ENCODE peak calls at places on chromosome 22, in six cellular contexts. One of them, this sample, is unnamed.

GRCh38 chr22:37266581-37267127 is 15.7 kb upstream of the CYTH4 start:
- ATAC-seq in stimulated activated naive B cell treated with anti-CD40 and anti-IgM and Interleukin-4, amounts not matched to agents 10 μg/mL and 1 μg/mL and 100 μg/mL, for 72 hours: peak
- ATAC-seq in naive thymus-derived CD8-positive, alpha-beta T cell: peak
- ATAC-seq in gastroesophageal sphincter: no peak
- ATAC-seq in effector memory CD8-positive, alpha-beta T cell: peak
- ATAC-seq in A549: peak
- ATAC-seq in this sample: peak

GRCh38 chr22:42929838-42930155 is 72.7 kb upstream of the ARFGAP3 start:
- ATAC-seq in effector memory CD8-positive, alpha-beta T cell: no peak
- ATAC-seq in gastroesophageal sphincter: no peak
- ATAC-seq in naive thymus-derived CD8-positive, alpha-beta T cell: no peak
- ATAC-seq in stimulated activated naive B cell treated with anti-CD40 and anti-IgM and Interleukin-4, amounts not matched to agents 10 μg/mL and 1 μg/mL and 100 μg/mL, for 72 hours: no peak
- ATAC-seq in A549: no peak
- ATAC-seq in this sample: no peak

GRCh38 chr22:36745301-36745995 is 30.5 kb downstream of the IFT27 start:
- ATAC-seq in naive thymus-derived CD8-positive, alpha-beta T cell: no peak
- ATAC-seq in stimulated activated naive B cell treated with anti-CD40 and anti-IgM and Interleukin-4, amounts not matched to agents 10 μg/mL and 1 μg/mL and 100 μg/mL, for 72 hours: no peak
- ATAC-seq in gastroesophageal sphincter: no peak
- ATAC-seq in effector memory CD8-positive, alpha-beta T cell: no peak
- ATAC-seq in A549: no peak
- ATAC-seq in this sample: no peak

GRCh38 chr22:45460288-45461109 is 42.2 kb upstream of the FBLN1 start:
- ATAC-seq in A549: no peak
- ATAC-seq in effector memory CD8-positive, alpha-beta T cell: no peak
- ATAC-seq in naive thymus-derived CD8-positive, alpha-beta T cell: no peak
- ATAC-seq in gastroesophageal sphincter: peak
- ATAC-seq in stimulated activated naive B cell treated with anti-CD40 and anti-IgM and Interleukin-4, amounts not matched to agents 10 μg/mL and 1 μg/mL and 100 μg/mL, for 72 hours: no peak
- ATAC-seq in this sample: no peak

GRCh38 chr22:46061431-46062231 is 84.7 kb upstream of the WNT7B start:
- ATAC-seq in naive thymus-derived CD8-positive, alpha-beta T cell: no peak
- ATAC-seq in stimulated activated naive B cell treated with anti-CD40 and anti-IgM and Interleukin-4, amounts not matched to agents 10 μg/mL and 1 μg/mL and 100 μg/mL, for 72 hours: no peak
- ATAC-seq in gastroesophageal sphincter: no peak
- ATAC-seq in A549: no peak
- ATAC-seq in effector memory CD8-positive, alpha-beta T cell: no peak
- ATAC-seq in this sample: peak

GRCh38 chr22:46598737-46599424 is 21.3 kb upstream of the GRAMD4 start:
- ATAC-seq in naive thymus-derived CD8-positive, alpha-beta T cell: no peak
- ATAC-seq in A549: no peak
- ATAC-seq in gastroesophageal sphincter: peak
- ATAC-seq in stimulated activated naive B cell treated with anti-CD40 and anti-IgM and Interleukin-4, amounts not matched to agents 10 μg/mL and 1 μg/mL and 100 μg/mL, for 72 hours: no peak
- ATAC-seq in effector memory CD8-positive, alpha-beta T cell: no peak
- ATAC-seq in this sample: no peak

GRCh38 chr22:30375312-30375849 is 11.8 kb downstream of the RNF215 start:
- ATAC-seq in naive thymus-derived CD8-positive, alpha-beta T cell: no peak
- ATAC-seq in gastroesophageal sphincter: no peak
- ATAC-seq in stimulated activated naive B cell treated with anti-CD40 and anti-IgM and Interleukin-4, amounts not matched to agents 10 μg/mL and 1 μg/mL and 100 μg/mL, for 72 hours: no peak
- ATAC-seq in A549: no peak
- ATAC-seq in effector memory CD8-positive, alpha-beta T cell: no peak
- ATAC-seq in this sample: no peak

GRCh38 chr22:31695423-31695822 is 33.4 kb upstream of the PISD start:
- ATAC-seq in naive thymus-derived CD8-positive, alpha-beta T cell: no peak
- ATAC-seq in stimulated activated naive B cell treated with anti-CD40 and anti-IgM and Interleukin-4, amounts not matched to agents 10 μg/mL and 1 μg/mL and 100 μg/mL, for 72 hours: no peak
- ATAC-seq in A549: no peak
- ATAC-seq in effector memory CD8-positive, alpha-beta T cell: no peak
- ATAC-seq in gastroesophageal sphincter: no peak
- ATAC-seq in this sample: no peak

GRCh38 chr22:37326726-37327125 is 44.4 kb downstream of the CYTH4 start:
- ATAC-seq in gastroesophageal sphincter: no peak
- ATAC-seq in A549: no peak
- ATAC-seq in stimulated activated naive B cell treated with anti-CD40 and anti-IgM and Interleukin-4, amounts not matched to agents 10 μg/mL and 1 μg/mL and 100 μg/mL, for 72 hours: no peak
- ATAC-seq in naive thymus-derived CD8-positive, alpha-beta T cell: no peak
- ATAC-seq in effector memory CD8-positive, alpha-beta T cell: no peak
- ATAC-seq in this sample: no peak

GRCh38 chr22:43520632-43521039 is 108.8 kb downstream of the MPPED1 start:
- ATAC-seq in effector memory CD8-positive, alpha-beta T cell: no peak
- ATAC-seq in stimulated activated naive B cell treated with anti-CD40 and anti-IgM and Interleukin-4, amounts not matched to agents 10 μg/mL and 1 μg/mL and 100 μg/mL, for 72 hours: peak
- ATAC-seq in gastroesophageal sphincter: no peak
- ATAC-seq in A549: no peak
- ATAC-seq in naive thymus-derived CD8-positive, alpha-beta T cell: no peak
- ATAC-seq in this sample: peak

GRCh38 chr22:38694945-38695344 is 5.8 kb downstream of the JOSD1 start:
- ATAC-seq in gastroesophageal sphincter: no peak
- ATAC-seq in A549: no peak
- ATAC-seq in effector memory CD8-positive, alpha-beta T cell: no peak
- ATAC-seq in stimulated activated naive B cell treated with anti-CD40 and anti-IgM and Interleukin-4, amounts not matched to agents 10 μg/mL and 1 μg/mL and 100 μg/mL, for 72 hours: no peak
- ATAC-seq in naive thymus-derived CD8-positive, alpha-beta T cell: no peak
- ATAC-seq in this sample: no peak

GRCh38 chr22:38228326-38228872 is 26.6 kb downstream of the MAFF start:
- ATAC-seq in naive thymus-derived CD8-positive, alpha-beta T cell: no peak
- ATAC-seq in A549: peak
- ATAC-seq in effector memory CD8-positive, alpha-beta T cell: no peak
- ATAC-seq in stimulated activated naive B cell treated with anti-CD40 and anti-IgM and Interleukin-4, amounts not matched to agents 10 μg/mL and 1 μg/mL and 100 μg/mL, for 72 hours: no peak
- ATAC-seq in gastroesophageal sphincter: no peak
- ATAC-seq in this sample: no peak

GRCh38 chr22:17785185-17786184 is 11.2 kb upstream of the BID start:
- ATAC-seq in gastroesophageal sphincter: peak
- ATAC-seq in A549: peak
- ATAC-seq in stimulated activated naive B cell treated with anti-CD40 and anti-IgM and Interleukin-4, amounts not matched to agents 10 μg/mL and 1 μg/mL and 100 μg/mL, for 72 hours: no peak
- ATAC-seq in effector memory CD8-positive, alpha-beta T cell: peak
- ATAC-seq in naive thymus-derived CD8-positive, alpha-beta T cell: peak
- ATAC-seq in this sample: no peak

GRCh38 chr22:19772673-19773469 is 12.3 kb downstream of the TBX1 start:
- ATAC-seq in stimulated activated naive B cell treated with anti-CD40 and anti-IgM and Interleukin-4, amounts not matched to agents 10 μg/mL and 1 μg/mL and 100 μg/mL, for 72 hours: peak
- ATAC-seq in naive thymus-derived CD8-positive, alpha-beta T cell: no peak
- ATAC-seq in A549: no peak
- ATAC-seq in gastroesophageal sphincter: no peak
- ATAC-seq in effector memory CD8-positive, alpha-beta T cell: no peak
- ATAC-seq in this sample: peak

GRCh38 chr22:30306629-30307016 is 17.3 kb upstream of the CASTOR1 start:
- ATAC-seq in naive thymus-derived CD8-positive, alpha-beta T cell: peak
- ATAC-seq in effector memory CD8-positive, alpha-beta T cell: peak
- ATAC-seq in stimulated activated naive B cell treated with anti-CD40 and anti-IgM and Interleukin-4, amounts not matched to agents 10 μg/mL and 1 μg/mL and 100 μg/mL, for 72 hours: no peak
- ATAC-seq in A549: no peak
- ATAC-seq in gastroesophageal sphincter: no peak
- ATAC-seq in this sample: no peak

GRCh38 chr22:47599753-47600152 is 837.3 kb downstream of the TBC1D22A start:
- ATAC-seq in stimulated activated naive B cell treated with anti-CD40 and anti-IgM and Interleukin-4, amounts not matched to agents 10 μg/mL and 1 μg/mL and 100 μg/mL, for 72 hours: no peak
- ATAC-seq in A549: no peak
- ATAC-seq in naive thymus-derived CD8-positive, alpha-beta T cell: no peak
- ATAC-seq in effector memory CD8-positive, alpha-beta T cell: no peak
- ATAC-seq in gastroesophageal sphincter: no peak
- ATAC-seq in this sample: no peak

GRCh38 chr22:30923168-30923900 is 45.2 kb downstream of the MORC2 start:
- ATAC-seq in stimulated activated naive B cell treated with anti-CD40 and anti-IgM and Interleukin-4, amounts not matched to agents 10 μg/mL and 1 μg/mL and 100 μg/mL, for 72 hours: no peak
- ATAC-seq in gastroesophageal sphincter: no peak
- ATAC-seq in effector memory CD8-positive, alpha-beta T cell: no peak
- ATAC-seq in naive thymus-derived CD8-positive, alpha-beta T cell: no peak
- ATAC-seq in A549: no peak
- ATAC-seq in this sample: no peak

GRCh38 chr22:24105018-24105360 is 76.3 kb upstream of the SUSD2 start:
- ATAC-seq in naive thymus-derived CD8-positive, alpha-beta T cell: no peak
- ATAC-seq in effector memory CD8-positive, alpha-beta T cell: no peak
- ATAC-seq in gastroesophageal sphincter: peak
- ATAC-seq in stimulated activated naive B cell treated with anti-CD40 and anti-IgM and Interleukin-4, amounts not matched to agents 10 μg/mL and 1 μg/mL and 100 μg/mL, for 72 hours: no peak
- ATAC-seq in A549: no peak
- ATAC-seq in this sample: no peak

GRCh38 chr22:38298312-38299000 is 18.8 kb downstream of the CSNK1E start:
- ATAC-seq in gastroesophageal sphincter: no peak
- ATAC-seq in stimulated activated naive B cell treated with anti-CD40 and anti-IgM and Interleukin-4, amounts not matched to agents 10 μg/mL and 1 μg/mL and 100 μg/mL, for 72 hours: peak
- ATAC-seq in effector memory CD8-positive, alpha-beta T cell: peak
- ATAC-seq in naive thymus-derived CD8-positive, alpha-beta T cell: peak
- ATAC-seq in A549: no peak
- ATAC-seq in this sample: peak

GRCh38 chr22:20044495-20045151 is 23.7 kb downstream of the TANGO2 start:
- ATAC-seq in effector memory CD8-positive, alpha-beta T cell: no peak
- ATAC-seq in gastroesophageal sphincter: no peak
- ATAC-seq in naive thymus-derived CD8-positive, alpha-beta T cell: no peak
- ATAC-seq in A549: no peak
- ATAC-seq in stimulated activated naive B cell treated with anti-CD40 and anti-IgM and Interleukin-4, amounts not matched to agents 10 μg/mL and 1 μg/mL and 100 μg/mL, for 72 hours: no peak
- ATAC-seq in this sample: no peak

GRCh38 chr22:16651217-16651616 is 58.6 kb upstream of the CCT8L2 start:
- ATAC-seq in gastroesophageal sphincter: no peak
- ATAC-seq in stimulated activated naive B cell treated with anti-CD40 and anti-IgM and Interleukin-4, amounts not matched to agents 10 μg/mL and 1 μg/mL and 100 μg/mL, for 72 hours: no peak
- ATAC-seq in A549: no peak
- ATAC-seq in effector memory CD8-positive, alpha-beta T cell: no peak
- ATAC-seq in naive thymus-derived CD8-positive, alpha-beta T cell: no peak
- ATAC-seq in this sample: no peak

GRCh38 chr22:20632082-20632481 is 124.7 kb downstream of the MED15 start:
- ATAC-seq in naive thymus-derived CD8-positive, alpha-beta T cell: no peak
- ATAC-seq in A549: no peak
- ATAC-seq in gastroesophageal sphincter: no peak
- ATAC-seq in stimulated activated naive B cell treated with anti-CD40 and anti-IgM and Interleukin-4, amounts not matched to agents 10 μg/mL and 1 μg/mL and 100 μg/mL, for 72 hours: no peak
- ATAC-seq in effector memory CD8-positive, alpha-beta T cell: no peak
- ATAC-seq in this sample: peak

GRCh38 chr22:45918455-45919370 is 58.2 kb downstream of the WNT7B start:
- ATAC-seq in naive thymus-derived CD8-positive, alpha-beta T cell: no peak
- ATAC-seq in stimulated activated naive B cell treated with anti-CD40 and anti-IgM and Interleukin-4, amounts not matched to agents 10 μg/mL and 1 μg/mL and 100 μg/mL, for 72 hours: no peak
- ATAC-seq in gastroesophageal sphincter: no peak
- ATAC-seq in A549: peak
- ATAC-seq in effector memory CD8-positive, alpha-beta T cell: no peak
- ATAC-seq in this sample: peak

GRCh38 chr22:38243007-38243775 is 29.6 kb downstream of the TMEM184B start:
- ATAC-seq in gastroesophageal sphincter: no peak
- ATAC-seq in stimulated activated naive B cell treated with anti-CD40 and anti-IgM and Interleukin-4, amounts not matched to agents 10 μg/mL and 1 μg/mL and 100 μg/mL, for 72 hours: no peak
- ATAC-seq in A549: no peak
- ATAC-seq in naive thymus-derived CD8-positive, alpha-beta T cell: no peak
- ATAC-seq in effector memory CD8-positive, alpha-beta T cell: no peak
- ATAC-seq in this sample: no peak

GRCh38 chr22:46052331-46052771 is 75.4 kb upstream of the WNT7B start:
- ATAC-seq in naive thymus-derived CD8-positive, alpha-beta T cell: no peak
- ATAC-seq in stimulated activated naive B cell treated with anti-CD40 and anti-IgM and Interleukin-4, amounts not matched to agents 10 μg/mL and 1 μg/mL and 100 μg/mL, for 72 hours: no peak
- ATAC-seq in gastroesophageal sphincter: no peak
- ATAC-seq in effector memory CD8-positive, alpha-beta T cell: no peak
- ATAC-seq in A549: no peak
- ATAC-seq in this sample: no peak

GRCh38 chr22:23119492-23120414 is 22.0 kb downstream of the RSPH14 start:
- ATAC-seq in A549: no peak
- ATAC-seq in naive thymus-derived CD8-positive, alpha-beta T cell: peak
- ATAC-seq in effector memory CD8-positive, alpha-beta T cell: peak
- ATAC-seq in gastroesophageal sphincter: no peak
- ATAC-seq in stimulated activated naive B cell treated with anti-CD40 and anti-IgM and Interleukin-4, amounts not matched to agents 10 μg/mL and 1 μg/mL and 100 μg/mL, for 72 hours: peak
- ATAC-seq in this sample: peak

GRCh38 chr22:17198188-17199130 is 20.8 kb downstream of the ADA2 start:
- ATAC-seq in A549: no peak
- ATAC-seq in gastroesophageal sphincter: no peak
- ATAC-seq in effector memory CD8-positive, alpha-beta T cell: no peak
- ATAC-seq in stimulated activated naive B cell treated with anti-CD40 and anti-IgM and Interleukin-4, amounts not matched to agents 10 μg/mL and 1 μg/mL and 100 μg/mL, for 72 hours: no peak
- ATAC-seq in naive thymus-derived CD8-positive, alpha-beta T cell: no peak
- ATAC-seq in this sample: no peak

GRCh38 chr22:19068784-19069271 is 53.4 kb downstream of the DGCR2 start:
- ATAC-seq in A549: no peak
- ATAC-seq in gastroesophageal sphincter: no peak
- ATAC-seq in naive thymus-derived CD8-positive, alpha-beta T cell: no peak
- ATAC-seq in effector memory CD8-positive, alpha-beta T cell: no peak
- ATAC-seq in stimulated activated naive B cell treated with anti-CD40 and anti-IgM and Interleukin-4, amounts not matched to agents 10 μg/mL and 1 μg/mL and 100 μg/mL, for 72 hours: peak
- ATAC-seq in this sample: peak

GRCh38 chr22:24190159-24190540 is 8.9 kb downstream of the SUSD2 start:
- ATAC-seq in stimulated activated naive B cell treated with anti-CD40 and anti-IgM and Interleukin-4, amounts not matched to agents 10 μg/mL and 1 μg/mL and 100 μg/mL, for 72 hours: no peak
- ATAC-seq in effector memory CD8-positive, alpha-beta T cell: no peak
- ATAC-seq in naive thymus-derived CD8-positive, alpha-beta T cell: no peak
- ATAC-seq in gastroesophageal sphincter: peak
- ATAC-seq in A549: no peak
- ATAC-seq in this sample: no peak

GRCh38 chr22:36234211-36234610 is 5.1 kb downstream of the APOL2 start:
- ATAC-seq in stimulated activated naive B cell treated with anti-CD40 and anti-IgM and Interleukin-4, amounts not matched to agents 10 μg/mL and 1 μg/mL and 100 μg/mL, for 72 hours: no peak
- ATAC-seq in A549: no peak
- ATAC-seq in naive thymus-derived CD8-positive, alpha-beta T cell: no peak
- ATAC-seq in gastroesophageal sphincter: no peak
- ATAC-seq in effector memory CD8-positive, alpha-beta T cell: no peak
- ATAC-seq in this sample: no peak

GRCh38 chr22:26380072-26380471 is 49.0 kb upstream of the ASPHD2 start:
- ATAC-seq in naive thymus-derived CD8-positive, alpha-beta T cell: no peak
- ATAC-seq in effector memory CD8-positive, alpha-beta T cell: no peak
- ATAC-seq in A549: no peak
- ATAC-seq in stimulated activated naive B cell treated with anti-CD40 and anti-IgM and Interleukin-4, amounts not matched to agents 10 μg/mL and 1 μg/mL and 100 μg/mL, for 72 hours: no peak
- ATAC-seq in gastroesophageal sphincter: no peak
- ATAC-seq in this sample: no peak

GRCh38 chr22:44526431-44527115 is 28.5 kb upstream of the RTL6 start:
- ATAC-seq in stimulated activated naive B cell treated with anti-CD40 and anti-IgM and Interleukin-4, amounts not matched to agents 10 μg/mL and 1 μg/mL and 100 μg/mL, for 72 hours: no peak
- ATAC-seq in naive thymus-derived CD8-positive, alpha-beta T cell: no peak
- ATAC-seq in A549: no peak
- ATAC-seq in gastroesophageal sphincter: no peak
- ATAC-seq in effector memory CD8-positive, alpha-beta T cell: no peak
- ATAC-seq in this sample: no peak

GRCh38 chr22:45233386-45233785 is 7.3 kb downstream of the KIAA0930 start:
- ATAC-seq in effector memory CD8-positive, alpha-beta T cell: no peak
- ATAC-seq in A549: no peak
- ATAC-seq in gastroesophageal sphincter: no peak
- ATAC-seq in stimulated activated naive B cell treated with anti-CD40 and anti-IgM and Interleukin-4, amounts not matched to agents 10 μg/mL and 1 μg/mL and 100 μg/mL, for 72 hours: no peak
- ATAC-seq in naive thymus-derived CD8-positive, alpha-beta T cell: no peak
- ATAC-seq in this sample: no peak

GRCh38 chr22:47345025-47345424 is 582.6 kb downstream of the TBC1D22A start:
- ATAC-seq in stimulated activated naive B cell treated with anti-CD40 and anti-IgM and Interleukin-4, amounts not matched to agents 10 μg/mL and 1 μg/mL and 100 μg/mL, for 72 hours: no peak
- ATAC-seq in A549: no peak
- ATAC-seq in naive thymus-derived CD8-positive, alpha-beta T cell: no peak
- ATAC-seq in effector memory CD8-positive, alpha-beta T cell: no peak
- ATAC-seq in gastroesophageal sphincter: no peak
- ATAC-seq in this sample: no peak

GRCh38 chr22:23777776-23778575 is 5.3 kb downstream of the MMP11 start:
- ATAC-seq in gastroesophageal sphincter: peak
- ATAC-seq in effector memory CD8-positive, alpha-beta T cell: no peak
- ATAC-seq in naive thymus-derived CD8-positive, alpha-beta T cell: no peak
- ATAC-seq in stimulated activated naive B cell treated with anti-CD40 and anti-IgM and Interleukin-4, amounts not matched to agents 10 μg/mL and 1 μg/mL and 100 μg/mL, for 72 hours: no peak
- ATAC-seq in A549: no peak
- ATAC-seq in this sample: no peak

GRCh38 chr22:42324991-42325710 is 54.7 kb upstream of the TCF20 start:
- ATAC-seq in stimulated activated naive B cell treated with anti-CD40 and anti-IgM and Interleukin-4, amounts not matched to agents 10 μg/mL and 1 μg/mL and 100 μg/mL, for 72 hours: peak
- ATAC-seq in naive thymus-derived CD8-positive, alpha-beta T cell: peak
- ATAC-seq in effector memory CD8-positive, alpha-beta T cell: peak
- ATAC-seq in gastroesophageal sphincter: no peak
- ATAC-seq in A549: peak
- ATAC-seq in this sample: no peak

GRCh38 chr22:39242809-39243442 is 1.9 kb downstream of the PDGFB start:
- ATAC-seq in A549: no peak
- ATAC-seq in stimulated activated naive B cell treated with anti-CD40 and anti-IgM and Interleukin-4, amounts not matched to agents 10 μg/mL and 1 μg/mL and 100 μg/mL, for 72 hours: peak
- ATAC-seq in gastroesophageal sphincter: no peak
- ATAC-seq in effector memory CD8-positive, alpha-beta T cell: peak
- ATAC-seq in naive thymus-derived CD8-positive, alpha-beta T cell: peak
- ATAC-seq in this sample: peak

GRCh38 chr22:18000441-18001039 is 23.8 kb downstream of the MICAL3 start:
- ATAC-seq in effector memory CD8-positive, alpha-beta T cell: peak
- ATAC-seq in stimulated activated naive B cell treated with anti-CD40 and anti-IgM and Interleukin-4, amounts not matched to agents 10 μg/mL and 1 μg/mL and 100 μg/mL, for 72 hours: peak
- ATAC-seq in A549: peak
- ATAC-seq in gastroesophageal sphincter: no peak
- ATAC-seq in naive thymus-derived CD8-positive, alpha-beta T cell: no peak
- ATAC-seq in this sample: peak

GRCh38 chr22:23847310-23847920 is 8.6 kb upstream of the DERL3 start:
- ATAC-seq in A549: no peak
- ATAC-seq in effector memory CD8-positive, alpha-beta T cell: no peak
- ATAC-seq in gastroesophageal sphincter: no peak
- ATAC-seq in naive thymus-derived CD8-positive, alpha-beta T cell: no peak
- ATAC-seq in stimulated activated naive B cell treated with anti-CD40 and anti-IgM and Interleukin-4, amounts not matched to agents 10 μg/mL and 1 μg/mL and 100 μg/mL, for 72 hours: no peak
- ATAC-seq in this sample: no peak

This sample was measured in stimulated activated memory B cell treated with anti-CD40 and anti-IgM and Interleukin-4, amounts not matched to agents 10 μg/mL and 1 μg/mL and 100 μg/mL, for 72 hours.